ENCODE peak calls at places on chromosomes 4 and X, in seven cellular contexts. I is progenitor cell of endocrine pancreas, Z is AG09309, L is GM23338, M is suprapubic skin, H is astrocyte of the spinal cord, W is endothelial cell. A is an unnamed sample.

GRCh38 chr4:173538903-173539445 is 8.9 kb upstream of the HAND2 start:
- DNase-seq in Z (no peak), W (no peak), L (peak), H (no peak), M (no peak), I (no peak), A (no peak)

GRCh38 chr4:180852743-180853142 is 1390.5 kb upstream of the TENM3 start:
- DNase-seq in W (no peak), M (no peak), L (no peak), H (no peak), I (no peak), Z (no peak), A (no peak)

GRCh38 chrX:109959356-109959871 is 43.5 kb upstream of the TMEM164 start:
- DNase-seq in H (no peak), I (no peak), M (no peak), Z (no peak), W (no peak), L (no peak), A (no peak)

GRCh38 chr4:11765849-11766453 is 337.3 kb upstream of the HS3ST1 start:
- DNase-seq in I (no peak), M (no peak), W (peak), L (peak), H (peak), Z (no peak), A (no peak)

GRCh38 chr4:183256756-183257385 is 63.2 kb downstream of the CLDN22 start:
- DNase-seq in I (peak), M (no peak), W (peak), L (peak), H (peak), Z (no peak), A (no peak)

GRCh38 chr4:3311095-3311372 is 18.2 kb downstream of the RGS12 start:
- DNase-seq in L (no peak), Z (no peak), W (no peak), H (no peak), M (no peak), I (no peak), A (no peak)

GRCh38 chr4:15753786-15754185 is 24.3 kb upstream of the CD38 start:
- DNase-seq in L (no peak), Z (no peak), M (no peak), W (no peak), H (no peak), I (no peak), A (no peak)

GRCh38 chr4:38603652-38604051 is 60.3 kb upstream of the KLF3 start:
- DNase-seq in M (no peak), Z (no peak), H (no peak), I (no peak), L (no peak), W (no peak), A (no peak)

GRCh38 chrX:13719192-13719856 is 15.1 kb downstream of the TRAPPC2 start:
- DNase-seq in M (no peak), L (no peak), H (no peak), I (no peak), W (no peak), Z (no peak), A (peak)

GRCh38 chrX:153792368-153792767 is 1.8 kb downstream of the IDH3G start:
- DNase-seq in M (no peak), H (no peak), L (no peak), W (no peak), I (no peak), Z (no peak), A (no peak)

GRCh38 chr4:106409901-106410889 is 41.6 kb upstream of the GIMD1 start:
- DNase-seq in W (no peak), H (no peak), I (no peak), M (no peak), L (peak), Z (no peak), A (no peak)

GRCh38 chrX:48992341-48992740 is 9.7 kb downstream of the GRIPAP1 start:
- DNase-seq in Z (no peak), I (no peak), H (no peak), L (no peak), W (no peak), M (no peak), A (no peak)

GRCh38 chrX:109872021-109872730 is 130.7 kb upstream of the TMEM164 start:
- DNase-seq in Z (peak), I (no peak), L (no peak), H (peak), M (no peak), W (no peak), A (no peak)

GRCh38 chr4:158327525-158327924 is 117.2 kb downstream of the TMEM144 start:
- DNase-seq in H (no peak), Z (no peak), I (no peak), L (peak), W (no peak), M (no peak), A (no peak)

GRCh38 chr4:62292911-62293310 is 1092.8 kb downstream of the ADGRL3 start:
- DNase-seq in I (no peak), Z (no peak), H (no peak), L (no peak), W (no peak), M (no peak), A (no peak)

GRCh38 chr4:74444891-74445642 is at the start of gene AREG:
- DNase-seq in W (peak), I (peak), M (peak), Z (no peak), H (peak), L (peak), A (peak)

GRCh38 chrX:42739771-42740170 is 38.2 kb downstream of the PPP1R2C start:
- DNase-seq in Z (no peak), H (no peak), W (no peak), I (no peak), L (no peak), M (no peak), A (no peak)

GRCh38 chr4:68907230-68907629 is 44.4 kb downstream of the UGT2A3 start:
- DNase-seq in Z (no peak), L (no peak), I (no peak), W (no peak), H (no peak), M (no peak), A (no peak)

GRCh38 chr4:158046345-158046744 is 126.5 kb downstream of the GASK1B start:
- DNase-seq in M (no peak), Z (no peak), I (no peak), W (no peak), H (no peak), L (no peak), A (no peak)

GRCh38 chr4:8730159-8730558 is 137.6 kb downstream of the CPZ start:
- DNase-seq in H (no peak), I (no peak), M (peak), Z (no peak), W (no peak), L (no peak), A (peak)

GRCh38 chr4:98150092-98150761 is 7.0 kb upstream of the STPG2 start:
- DNase-seq in M (no peak), W (no peak), Z (no peak), I (no peak), H (peak), L (no peak), A (no peak)

GRCh38 chr4:134510544-134510943 is 309.0 kb upstream of the PABPC4L start:
- DNase-seq in M (no peak), H (no peak), L (no peak), W (no peak), Z (no peak), I (no peak), A (no peak)

GRCh38 chrX:117972681-117973080 is 143.9 kb downstream of the KLHL13 start:
- DNase-seq in M (no peak), I (no peak), L (peak), H (peak), Z (no peak), W (no peak), A (no peak)

GRCh38 chr4:19791422-19792113 is 460.1 kb upstream of the SLIT2 start:
- DNase-seq in H (peak), I (no peak), L (peak), W (no peak), Z (no peak), M (no peak), A (no peak)

GRCh38 chr4:114384629-114385028 is 214.0 kb upstream of the UGT8 start:
- DNase-seq in M (no peak), H (peak), L (peak), Z (peak), W (peak), I (no peak), A (no peak)

GRCh38 chrX:136030357-136031225 is 45.4 kb downstream of the SLC9A6 start:
- DNase-seq in Z (peak), I (no peak), H (peak), M (peak), L (no peak), W (no peak), A (no peak)

GRCh38 chr4:3225946-3226345 is 23.0 kb upstream of the MSANTD1 start:
- DNase-seq in L (no peak), M (no peak), W (no peak), I (no peak), Z (no peak), H (no peak), A (no peak)

GRCh38 chr4:77044458-77045124 is 31.2 kb downstream of the CCNI start:
- DNase-seq in M (no peak), Z (no peak), W (no peak), H (peak), I (no peak), L (peak), A (no peak)

GRCh38 chrX:1462596-1463251 is 10.0 kb upstream of the ASMTL start:
- DNase-seq in W (no peak), L (no peak), M (peak), I (no peak), H (peak), Z (peak), A (peak)

GRCh38 chrX:19672211-19672814 is 157.0 kb upstream of the MAP3K15 start:
- DNase-seq in W (no peak), I (no peak), M (no peak), Z (no peak), H (no peak), L (no peak), A (no peak)

GRCh38 chr4:12173496-12173895 is 744.8 kb upstream of the HS3ST1 start:
- DNase-seq in H (no peak), Z (no peak), M (no peak), W (no peak), L (no peak), I (no peak), A (no peak)

GRCh38 chrX:18210470-18210869 is 10.2 kb downstream of the BEND2 start:
- DNase-seq in W (no peak), I (no peak), M (no peak), Z (no peak), L (peak), H (peak), A (no peak)

GRCh38 chr4:149980941-149981340 is 97.3 kb upstream of the DCLK2 start:
- DNase-seq in W (peak), L (peak), M (no peak), Z (no peak), H (peak), I (no peak), A (no peak)

GRCh38 chrX:53682885-53683555 is 3.5 kb downstream of the HUWE1 start:
- DNase-seq in W (peak), H (peak), M (peak), I (no peak), L (peak), Z (no peak), A (no peak)

GRCh38 chrX:13487731-13488505 is 81.5 kb upstream of the EGFL6 start:
- DNase-seq in L (peak), I (no peak), H (peak), W (peak), M (no peak), Z (peak), A (peak)

GRCh38 chr4:123398803-123399637 is 2.4 kb downstream of the SPRY1 start:
- DNase-seq in H (peak), Z (no peak), M (peak), L (peak), I (no peak), W (peak), A (peak)

GRCh38 chr4:110637408-110638131 is 14.7 kb upstream of the PITX2 start:
- DNase-seq in L (peak), M (no peak), Z (no peak), H (no peak), I (no peak), W (peak), A (no peak)

GRCh38 chr4:151485541-151486131 is 76.7 kb downstream of the FHIP1A start:
- DNase-seq in W (no peak), Z (peak), H (no peak), L (peak), M (no peak), I (no peak), A (no peak)

DNA sequence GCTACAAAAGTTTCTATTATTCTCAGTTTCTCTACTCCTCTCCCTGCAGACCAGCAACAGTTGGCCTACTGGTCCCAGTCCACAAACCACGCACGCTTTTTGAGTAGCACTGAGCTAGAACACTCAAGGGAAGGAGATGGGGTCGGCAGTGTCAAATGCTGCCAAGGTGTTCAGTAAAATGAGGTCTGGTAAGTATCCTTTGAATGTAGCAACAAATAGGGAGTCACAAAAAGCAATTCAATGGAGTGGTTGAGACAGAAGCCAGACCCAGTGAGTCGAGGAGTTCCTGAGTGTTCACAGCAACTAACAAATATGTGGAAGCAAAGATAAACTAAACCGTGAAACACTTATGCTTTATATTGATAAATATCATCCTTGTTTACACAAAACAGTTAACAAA is 355.7 kb downstream of the MID1IP1 start:
- DNase-seq in Z (no peak), I (no peak), L (no peak), M (no peak), W (no peak), H (no peak), A (no peak)
- TF ChIP-seq CTCF in Z (no peak), I (no peak), L (no peak), M (no peak), W (no peak), H (no peak), A (no peak)

DNA sequence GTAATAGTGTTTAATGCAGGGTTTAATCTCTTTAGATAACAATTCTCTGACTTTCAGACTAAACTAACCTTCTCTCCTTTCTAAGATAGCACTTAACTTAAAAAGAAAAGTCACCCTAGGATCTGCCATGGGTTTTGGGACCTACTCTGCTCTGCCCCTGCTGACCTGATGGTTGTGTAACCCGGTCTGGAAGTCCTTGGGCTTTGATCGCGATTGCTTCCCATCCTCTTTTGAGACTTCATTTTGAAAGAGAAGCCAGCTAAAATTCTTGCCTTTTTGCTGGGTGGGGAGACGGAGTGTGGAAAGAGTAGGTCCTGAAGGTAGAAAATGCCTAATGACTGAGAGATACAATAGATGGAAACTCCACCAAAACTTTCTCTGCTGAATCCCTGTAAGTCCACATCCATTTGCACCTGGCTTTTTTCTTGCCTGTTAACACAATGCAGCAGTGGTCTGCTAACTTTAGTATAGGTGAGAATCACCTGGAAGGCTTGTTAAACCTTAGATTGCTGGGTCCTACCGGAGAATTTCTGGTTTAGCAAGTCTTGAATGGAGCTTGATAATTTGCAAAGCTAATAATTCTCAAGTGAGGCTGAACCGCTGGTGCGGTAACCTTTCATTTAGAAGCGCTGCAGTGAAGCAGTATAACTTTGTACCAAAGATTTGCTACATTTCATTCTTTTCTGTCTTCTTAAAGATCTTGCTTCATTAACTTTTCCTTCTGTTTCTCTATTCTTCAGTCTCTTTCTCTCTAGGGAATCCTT is 45.6 kb upstream of the CCSER1 start:
- DNase-seq in Z (no peak), W (no peak), L (peak), M (no peak), I (no peak), H (no peak), A (no peak)
- TF ChIP-seq CTCF in Z (no peak), W (no peak), L (no peak), M (no peak), I (no peak), H (no peak), A (no peak)

GRCh38 chrX:134246282-134246681 is 9.3 kb downstream of the CCDC160 start:
- DNase-seq in I (no peak), H (no peak), L (peak), M (no peak), W (no peak), Z (no peak), A (no peak)
- TF ChIP-seq CTCF in I (no peak), H (no peak), L (no peak), M (no peak), W (no peak), Z (no peak), A (no peak)

GRCh38 chrX:37684918-37685317 is 673 bp upstream of the XK start:
- DNase-seq in L (no peak), M (no peak), I (no peak), Z (no peak), H (no peak), W (no peak), A (no peak)
- TF ChIP-seq CTCF in L (no peak), M (no peak), I (no peak), Z (no peak), H (no peak), W (no peak), A (no peak)

GRCh38 chrX:10259716-10260115 is 102.9 kb downstream of the CLCN4 start:
- DNase-seq in Z (peak), M (no peak), I (no peak), W (no peak), L (no peak), H (peak), A (no peak)

GRCh38 chrX:10254746-10255145 is 98.0 kb downstream of the CLCN4 start:
- DNase-seq in H (no peak), W (no peak), I (no peak), L (peak), Z (no peak), M (no peak), A (no peak)
- TF ChIP-seq CTCF in H (no peak), W (no peak), I (no peak), L (no peak), Z (peak), M (no peak), A (no peak)

GRCh38 chr4:184283659-184284335 is 66.1 kb upstream of the ENPP6 start:
- DNase-seq in W (no peak), Z (no peak), L (no peak), M (no peak), H (no peak), I (no peak), A (no peak)

GRCh38 chr4:184280591-184281071 is 63.0 kb upstream of the ENPP6 start:
- DNase-seq in H (no peak), W (no peak), M (no peak), Z (no peak), I (no peak), L (no peak), A (no peak)

GRCh38 chr4:184282895-184283654 is 65.4 kb upstream of the ENPP6 start:
- DNase-seq in M (no peak), L (no peak), W (no peak), I (no peak), H (no peak), Z (no peak), A (no peak)

GRCh38 chr4:184281231-184282139 is 63.8 kb upstream of the ENPP6 start:
- DNase-seq in W (no peak), H (no peak), I (no peak), M (no peak), Z (no peak), L (no peak), A (no peak)

GRCh38 chr4:184282251-184282713 is 64.6 kb upstream of the ENPP6 start:
- DNase-seq in H (no peak), I (no peak), W (peak), L (peak), Z (no peak), M (no peak), A (peak)
- TF ChIP-seq CTCF in H (no peak), I (peak), W (no peak), L (peak), Z (no peak), M (peak), A (peak)

GRCh38 chrX:124332481-124333424 is at the start of gene TEX13D:
- DNase-seq in Z (no peak), I (no peak), L (peak), W (no peak), M (no peak), H (no peak), A (no peak)

GRCh38 chrX:124333862-124334261 is 1.4 kb downstream of the TEX13D start:
- DNase-seq in W (no peak), L (no peak), I (no peak), Z (no peak), M (no peak), H (no peak), A (no peak)

GRCh38 chrX:124325732-124326131 is 6.7 kb upstream of the TEX13D start:
- DNase-seq in W (no peak), M (no peak), L (no peak), H (no peak), I (no peak), Z (no peak), A (no peak)

DNA sequence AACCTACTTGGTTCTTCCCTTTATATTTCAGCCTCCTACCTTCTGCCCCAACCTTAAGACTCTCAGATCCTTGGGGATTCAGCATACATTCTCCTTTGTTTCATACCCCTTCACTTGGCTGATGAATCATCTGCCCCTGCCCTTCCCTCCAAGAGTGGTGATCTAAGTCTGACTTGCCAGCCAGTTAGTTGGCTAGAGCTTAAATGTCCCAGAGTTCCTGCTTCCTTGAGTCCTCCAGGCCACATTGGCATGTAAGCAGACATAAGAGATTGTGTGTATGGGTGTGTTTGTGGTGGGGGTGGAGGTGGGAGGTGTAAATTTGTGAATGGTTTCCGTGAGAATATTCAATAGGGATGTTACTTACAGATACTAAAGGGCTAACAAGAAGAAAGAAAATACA is 3.7 kb upstream of the TEX13D start:
- DNase-seq in I (no peak), L (no peak), Z (no peak), H (peak), M (no peak), W (no peak), A (no peak)
- TF ChIP-seq CTCF in I (no peak), L (no peak), Z (no peak), H (no peak), M (no peak), W (no peak), A (no peak)

A was measured in natural killer cell.